ENCODE peak calls at places on chromosomes 11 and 22, in nine cellular contexts. Y, A, E, O, N, K, X, U and G are unnamed samples.

GRCh38 chr11:44994753-44995152 is 44.1 kb upstream of the TP53I11 start:
- DNase-seq in O (no peak), A (no peak), Y (no peak), U (no peak), N (no peak), K (no peak), E (no peak), X (no peak), G (no peak)

GRCh38 chr11:3834349-3835099 is 6.2 kb downstream of the RHOG start:
- DNase-seq in A (peak; percentile 40), N (no peak), Y (peak; percentile 59), O (no peak), X (no peak), K (peak; percentile 62), E (no peak), U (no peak), G (no peak)

GRCh38 chr22:46667245-46667623 is 47.0 kb downstream of the GRAMD4 start:
- DNase-seq in E (no peak), U (no peak), Y (no peak), N (no peak), K (no peak), O (no peak), A (no peak), X (no peak), G (no peak)

GRCh38 chr11:134663506-134664313 is 251.7 kb upstream of the B3GAT1 start:
- DNase-seq in X (no peak), N (no peak), O (no peak), K (no peak), E (no peak), A (peak; percentile 16), Y (no peak), U (no peak), G (no peak)

GRCh38 chr11:1397146-1397861 is 7.6 kb downstream of the BRSK2 start:
- DNase-seq in A (no peak), X (no peak), K (no peak), E (no peak), N (no peak), U (no peak), O (no peak), Y (no peak), G (no peak)

GRCh38 chr22:40666151-40666848 is 13.0 kb upstream of the MCHR1 start:
- DNase-seq in E (no peak), Y (no peak), X (peak; percentile 53), N (no peak), U (no peak), A (no peak), O (peak; percentile 73), K (no peak), G (no peak)

GRCh38 chr11:119236490-119236889 is 30.4 kb downstream of the CBL start:
- DNase-seq in N (no peak), O (no peak), X (peak; percentile 72), U (no peak), E (no peak), Y (no peak), K (no peak), A (no peak), G (no peak)

GRCh38 chr11:84719935-84720577 is 907.1 kb downstream of the DLG2 start:
- DNase-seq in U (no peak), X (no peak), O (no peak), K (no peak), A (no peak), E (no peak), N (peak; percentile 40), Y (peak; percentile 7), G (no peak)

GRCh38 chr22:39147335-39148023 is 5.0 kb downstream of the CBX7 start:
- DNase-seq in U (no peak), Y (no peak), K (no peak), O (no peak), A (no peak), X (no peak), N (no peak), E (no peak), G (no peak)

GRCh38 chr22:39149915-39150847 is 2.3 kb downstream of the CBX7 start:
- DNase-seq in K (no peak), O (no peak), X (no peak), Y (no peak), N (no peak), E (no peak), A (no peak), U (no peak), G (no peak)

GRCh38 chr22:39148024-39148726 is 4.3 kb downstream of the CBX7 start:
- DNase-seq in O (no peak), X (no peak), E (no peak), Y (no peak), U (no peak), K (no peak), N (no peak), A (no peak), G (no peak)

GRCh38 chr22:39150848-39151215 is 1.6 kb downstream of the CBX7 start:
- DNase-seq in X (no peak), A (no peak), U (no peak), K (no peak), N (no peak), E (no peak), O (no peak), Y (no peak), G (no peak)

DNA sequence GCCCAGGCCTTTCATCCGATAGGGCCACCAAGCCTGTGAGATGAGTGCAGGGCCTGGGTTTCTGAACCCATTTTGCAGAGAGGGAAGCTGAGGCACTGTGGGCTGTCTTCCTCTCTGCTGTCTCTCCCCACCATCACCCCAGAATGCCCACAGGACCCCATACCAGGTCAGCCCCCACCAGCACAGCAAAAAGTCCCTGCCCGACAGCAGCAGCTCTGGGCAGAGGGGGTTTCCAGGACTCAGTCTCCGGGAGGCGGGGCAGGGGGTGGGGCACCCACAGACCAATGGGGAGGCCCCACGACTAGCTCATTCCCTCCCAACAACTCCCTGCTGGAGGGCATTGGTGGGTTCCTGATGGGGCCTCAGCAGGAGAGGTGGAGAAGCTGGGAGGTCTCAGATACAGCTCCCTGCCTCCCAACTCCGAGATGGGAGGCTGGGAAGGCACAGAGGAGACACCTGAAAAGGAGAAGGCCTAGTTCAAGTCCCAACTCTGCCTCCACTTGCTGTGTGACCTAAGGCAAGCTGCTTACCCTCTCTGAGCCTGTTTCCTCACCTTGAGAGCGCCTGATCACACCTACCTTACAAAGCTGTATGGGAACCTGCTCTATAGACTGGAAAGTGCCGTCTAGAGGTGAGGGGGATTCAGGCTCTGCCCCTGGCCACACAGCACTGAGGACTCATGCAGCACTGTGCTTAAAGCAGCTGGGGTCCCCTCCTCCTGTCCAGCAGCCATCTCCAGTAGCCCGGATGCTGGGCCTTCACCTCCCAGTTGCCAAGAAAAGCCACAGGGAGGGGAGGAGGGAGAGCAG is 3.5 kb downstream of the CBX7 start:
- DNase-seq in Y (peak; percentile 72), O (peak; percentile 80), K (peak; percentile 65), E (no peak), A (peak; percentile 47), X (no peak), N (peak; percentile 54), U (no peak), G (no peak)
- H3K27ac ChIP-seq in Y (peak overlapping the region; percentile 95), O (peak overlapping the region; percentile 99), K (peak overlapping the region; percentile 53), E (no peak overlapping the region), A (peak overlapping the region; percentile 98), X (no peak overlapping the region), N (peak overlapping the region; percentile 83), U (no peak overlapping the region), G (peak overlapping the region; percentile 71)

GRCh38 chr11:64660205-64660604 is 62.8 kb downstream of the NRXN2 start:
- DNase-seq in N (no peak), O (no peak), K (no peak), Y (no peak), E (no peak), A (no peak), X (no peak), U (no peak), G (no peak)

GRCh38 chr11:64661622-64662021 is 61.4 kb downstream of the NRXN2 start:
- DNase-seq in X (no peak), K (no peak), E (no peak), A (no peak), U (no peak), O (no peak), N (no peak), Y (no peak), G (no peak)

GRCh38 chr11:64661146-64661545 is 61.9 kb downstream of the NRXN2 start:
- DNase-seq in X (peak; percentile 62), U (no peak), N (no peak), A (no peak), O (no peak), K (no peak), Y (no peak), E (no peak), G (no peak)

GRCh38 chr11:64660706-64661105 is 62.3 kb downstream of the NRXN2 start:
- DNase-seq in E (no peak), A (no peak), Y (no peak), K (no peak), N (no peak), U (no peak), X (no peak), O (no peak), G (no peak)

DNA sequence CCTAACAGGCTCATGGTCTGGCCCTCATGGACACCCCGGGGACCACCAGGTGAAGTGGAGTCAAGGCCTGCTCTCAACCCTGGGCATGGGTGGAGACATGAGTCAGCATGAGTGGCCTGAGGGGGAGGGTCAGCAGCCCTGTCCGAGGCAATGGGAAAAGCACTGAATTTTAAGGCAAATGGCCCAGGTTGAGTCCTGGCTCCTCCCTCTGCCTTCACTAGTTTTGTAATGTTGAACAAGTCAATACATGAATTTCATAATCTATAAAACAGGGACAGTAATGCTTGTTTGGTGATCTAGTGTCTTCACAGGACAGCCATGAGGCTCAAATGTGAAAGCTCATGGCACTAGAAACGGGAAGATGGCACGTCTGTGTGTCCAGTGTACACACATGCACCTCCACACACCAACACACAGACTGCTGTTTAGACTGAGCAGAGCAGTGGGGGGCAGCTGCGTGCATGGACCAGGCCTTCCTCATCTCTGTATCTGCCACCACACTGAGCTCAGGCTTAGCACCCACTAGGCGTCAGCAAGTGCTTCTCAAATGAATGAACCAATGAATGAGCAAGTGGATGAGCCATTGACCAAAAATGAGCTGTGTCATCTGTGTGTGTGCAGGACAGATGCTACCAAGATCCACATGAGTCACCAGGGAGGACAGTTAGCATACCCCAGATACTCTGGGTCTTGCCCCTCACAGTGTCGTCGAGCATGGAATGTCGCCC is 63.4 kb downstream of the NRXN2 start:
- DNase-seq in K (no peak), Y (no peak), X (peak; percentile 93), N (no peak), U (peak; percentile 73), O (no peak), A (no peak), E (peak; percentile 81), G (no peak)
- TF ChIP-seq POLR2A in K (no peak), Y (no peak), X (peak; percentile 46), N (no peak), U (no peak), O (no peak), A (no peak), E (no peak), G (no peak)

DNA sequence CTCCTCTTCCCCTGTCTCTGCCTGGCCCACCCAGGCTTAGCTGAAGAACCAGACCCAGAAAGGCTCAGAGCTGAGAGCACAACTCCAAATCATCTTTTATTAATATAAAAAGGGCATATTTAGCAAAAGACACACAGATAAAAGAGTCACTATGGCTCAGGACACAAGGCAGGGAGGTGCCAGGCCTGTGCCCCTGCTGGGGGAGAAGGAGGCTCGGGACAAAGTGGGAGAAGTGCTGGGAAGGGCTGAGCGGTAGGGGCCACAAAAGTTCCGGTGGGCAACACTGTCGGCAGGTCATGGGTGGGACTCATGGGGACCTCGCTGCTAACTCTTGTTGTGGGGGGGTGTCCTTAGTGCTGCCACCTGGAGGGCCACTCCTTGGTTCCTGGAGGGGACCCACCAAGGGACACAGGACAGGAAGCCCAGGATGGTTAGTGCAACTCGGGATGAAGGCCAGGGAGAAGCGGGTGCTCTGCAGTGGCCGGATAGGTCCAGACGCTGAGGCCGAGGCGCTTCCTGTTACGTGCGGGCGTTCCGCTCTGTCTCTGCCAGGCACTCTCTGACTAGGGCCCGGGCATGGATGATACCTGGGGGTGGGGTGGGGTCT is 1.4 kb upstream of the PITPNM1 start:
- DNase-seq in X (no peak), K (peak; percentile 35), E (no peak), A (peak; percentile 43), N (no peak), U (no peak), Y (peak; percentile 36), O (no peak), G (no peak)
- TF ChIP-seq CTCF in X (no peak), K (peak; percentile 14), E (no peak), A (no peak), N (no peak), U (no peak), Y (peak; percentile 58), O (no peak), G (peak; percentile 40)

DNA sequence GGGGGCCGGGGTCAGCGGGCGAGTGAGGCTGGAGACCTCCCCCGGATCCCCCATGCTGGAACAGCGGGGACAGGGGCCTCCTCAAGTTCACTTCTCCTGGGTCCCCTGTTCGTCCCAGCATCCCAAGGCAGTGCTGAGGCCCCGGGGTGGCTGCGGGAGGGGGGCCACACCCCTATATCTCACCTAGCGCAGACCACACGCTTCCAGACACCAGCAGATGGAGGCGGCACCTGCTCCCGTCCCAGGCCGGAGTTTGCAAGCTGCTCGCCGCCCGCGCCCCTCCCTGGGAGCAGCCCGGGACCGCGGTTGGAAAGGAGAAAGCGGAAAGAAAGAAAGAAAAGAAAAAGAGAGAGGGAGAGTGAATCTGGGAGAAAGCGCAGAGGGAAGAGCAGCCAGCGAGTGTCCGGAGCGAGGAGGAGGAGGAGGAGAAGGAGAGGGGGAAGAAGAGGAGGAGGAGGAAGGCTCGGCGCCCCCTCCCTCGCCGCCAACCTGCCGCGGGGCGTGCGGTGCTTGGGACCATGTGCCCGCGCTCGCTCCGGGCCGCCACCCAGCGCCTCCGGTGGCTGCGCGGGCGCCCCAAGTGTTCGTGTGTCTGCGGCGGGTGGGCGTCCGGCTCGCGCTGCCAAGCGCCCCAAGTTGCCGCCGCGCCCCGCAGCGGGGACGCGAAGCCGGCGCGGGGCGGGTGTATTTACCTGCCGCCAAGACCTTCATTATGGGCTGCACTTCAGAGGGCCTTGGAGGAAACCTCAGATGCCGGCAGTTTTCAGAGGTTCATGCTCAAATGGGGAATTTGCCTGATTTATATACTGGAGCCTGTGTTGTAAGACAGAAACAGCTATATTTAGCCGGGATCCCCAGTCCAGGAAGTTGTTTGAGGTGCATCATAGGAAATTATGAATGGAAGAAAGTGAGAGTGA is at the start of gene LIF:
- DNase-seq in X (peak; percentile 86), Y (peak; percentile 52), N (no peak), A (no peak), O (no peak), K (no peak), U (no peak), E (no peak), G (no peak)
- H3K27ac ChIP-seq in X (peak within 1 kb of the TSS; percentile 100), Y (peak within 1 kb of the TSS; percentile 84), N (peak within 1 kb of the TSS; percentile 75), A (peak within 1 kb of the TSS; percentile 78), O (no peak within 1 kb of the TSS), K (peak within 1 kb of the TSS; percentile 44), U (peak within 1 kb of the TSS; percentile 99), E (peak within 1 kb of the TSS; percentile 85), G (peak within 1 kb of the TSS; percentile 45)